ENCODE peak calls at places on chromosomes 5 and 9, in nine cellular contexts. U, G, M, X, W, R, Z, C and P are unnamed samples.

GRCh38 chr5:57435701-57436134 is 46.9 kb downstream of the ACTBL2 start:
- DNase-seq in U (no peak), M (peak; percentile 84), W (peak; percentile 83), C (no peak), R (no peak), X (peak; percentile 24), G (no peak), Z (peak; percentile 79), P (no peak)

GRCh38 chr5:1789838-1790462 is 9.7 kb downstream of the MRPL36 start:
- DNase-seq in C (peak; percentile 84), X (no peak), G (no peak), W (peak; percentile 39), U (peak; percentile 80), M (peak; percentile 66), R (no peak), Z (no peak), P (no peak)

GRCh38 chr5:28374492-28374934 is 1336.1 kb upstream of the CDH9 start:
- DNase-seq in U (no peak), W (peak; percentile 61), C (peak; percentile 3), Z (no peak), R (no peak), M (no peak), X (no peak), G (no peak), P (peak; percentile 22)

GRCh38 chr9:112555844-112556482 is 69.3 kb downstream of the KIAA1958 start:
- DNase-seq in W (no peak), G (no peak), Z (no peak), R (no peak), M (no peak), X (no peak), C (no peak), U (no peak), P (no peak)

GRCh38 chr5:56094579-56095361 is 100.0 kb upstream of the IL6ST start:
- DNase-seq in C (no peak), M (no peak), W (no peak), U (no peak), Z (no peak), X (no peak), R (no peak), G (no peak), P (no peak)

GRCh38 chr9:9112001-9112725 is 1312.6 kb upstream of the DMAC1 start:
- DNase-seq in R (no peak), Z (no peak), C (no peak), W (no peak), U (no peak), G (no peak), M (no peak), X (no peak), P (no peak)

GRCh38 chr5:104513194-104513602 is 950.6 kb upstream of the NUDT12 start:
- DNase-seq in W (peak; percentile 52), X (no peak), C (peak; percentile 7), R (no peak), U (no peak), Z (peak; percentile 39), G (no peak), M (peak; percentile 31), P (no peak)

GRCh38 chr9:37528652-37529072 is 42.9 kb downstream of the POLR1E start:
- DNase-seq in X (no peak), M (peak; percentile 27), Z (no peak), C (no peak), R (no peak), W (no peak), U (peak; percentile 59), G (no peak), P (no peak)

GRCh38 chr5:10056228-10056760 is 193.4 kb downstream of the ATPSCKMT start:
- DNase-seq in U (no peak), Z (no peak), M (no peak), R (no peak), W (no peak), X (no peak), G (no peak), C (no peak), P (no peak)

GRCh38 chr5:172007795-172008465 is 1.5 kb upstream of the FBXW11 start:
- DNase-seq in Z (no peak), R (no peak), U (peak; percentile 78), C (no peak), G (no peak), X (no peak), W (peak; percentile 55), M (peak; percentile 23), P (no peak)

GRCh38 chr5:140251527-140251973 is 51.4 kb downstream of the PFDN1 start:
- DNase-seq in G (peak; percentile 49), R (no peak), U (peak; percentile 95), X (no peak), C (peak; percentile 91), Z (peak; percentile 84), M (peak; percentile 44), W (peak; percentile 66), P (peak; percentile 85)

GRCh38 chr5:168667301-168667859 is 88.2 kb upstream of the PANK3 start:
- DNase-seq in Z (no peak), R (no peak), C (no peak), X (no peak), M (no peak), G (no peak), U (no peak), W (no peak), P (no peak)

GRCh38 chr9:69249337-69249736 is 75.3 kb downstream of the TJP2 start:
- DNase-seq in G (peak; percentile 12), W (peak; percentile 13), C (peak; percentile 2), Z (no peak), U (peak; percentile 54), R (no peak), M (peak; percentile 2), X (no peak), P (no peak)

GRCh38 chr5:112228672-112229071 is 190.4 kb downstream of the EPB41L4A start:
- DNase-seq in G (peak; percentile 41), X (peak; percentile 3), C (no peak), U (peak; percentile 55), R (no peak), W (peak; percentile 95), M (peak; percentile 25), Z (no peak), P (no peak)

GRCh38 chr9:109192732-109193361 is 25.8 kb upstream of the FRRS1L start:
- DNase-seq in R (peak; percentile 36), Z (no peak), G (no peak), M (peak; percentile 7), U (no peak), C (no peak), X (no peak), W (no peak), P (peak; percentile 52)
- TF ChIP-seq CTCF in R (peak; percentile 17), Z (peak; percentile 27), G (no peak), M (no peak), U (peak; percentile 70), C (peak; percentile 43), X (peak; percentile 13), W (peak; percentile 32), P (peak; percentile 63)

DNA sequence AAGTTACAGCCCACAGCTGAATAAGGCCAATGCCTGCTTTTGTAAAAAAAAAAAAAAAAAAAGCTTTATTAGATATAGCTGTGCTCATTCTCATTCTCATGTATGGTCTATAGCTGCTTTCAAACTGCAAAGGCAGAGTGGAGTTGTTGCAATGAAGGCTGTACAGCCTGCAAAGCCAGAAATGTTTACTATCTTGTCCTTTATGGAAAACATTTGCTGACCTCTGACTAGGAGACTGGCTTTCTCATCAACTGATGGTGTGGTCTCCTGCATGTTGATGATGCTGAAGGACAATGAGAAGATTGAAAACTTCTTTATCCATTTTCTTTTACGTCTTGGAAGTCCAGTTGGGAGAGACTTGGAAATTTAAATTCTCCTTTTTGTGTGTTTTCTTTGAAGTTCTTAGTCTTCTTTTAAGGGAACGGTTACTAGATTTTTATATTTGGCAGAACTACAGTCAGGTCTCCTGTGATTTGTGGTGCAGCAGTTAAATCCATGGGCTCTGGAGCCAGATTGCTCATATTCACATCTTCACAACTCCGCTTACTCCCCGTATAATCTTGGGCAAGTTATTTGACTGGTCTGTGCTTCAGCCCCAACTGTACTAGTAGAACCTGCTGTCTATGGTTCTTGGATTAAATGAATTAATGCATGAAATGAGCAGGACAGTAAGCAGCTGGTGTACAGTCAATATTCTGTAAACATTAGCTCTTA is 39.8 kb upstream of the BASP1 start:
- DNase-seq in C (no peak), X (no peak), Z (no peak), M (no peak), W (no peak), R (no peak), G (no peak), U (no peak), P (no peak)
- TF ChIP-seq CTCF in C (no peak), X (no peak), Z (no peak), M (no peak), W (no peak), R (no peak), G (no peak), U (no peak), P (no peak)

GRCh38 chr9:97500263-97500662 is 1.2 kb upstream of the TMOD1 start:
- DNase-seq in X (no peak), M (no peak), C (no peak), R (no peak), W (no peak), U (peak; percentile 69), Z (no peak), G (no peak), P (no peak)

GRCh38 chr9:97500765-97501176 is 695 bp upstream of the TMOD1 start:
- DNase-seq in M (no peak), G (no peak), U (peak; percentile 58), C (no peak), X (no peak), W (no peak), Z (no peak), R (no peak), P (no peak)

GRCh38 chr9:97502222-97502983 is 937 bp downstream of the TMOD1 start:
- DNase-seq in M (no peak), G (peak; percentile 51), Z (no peak), C (no peak), R (peak; percentile 61), W (no peak), X (no peak), U (peak; percentile 87), P (no peak)

GRCh38 chr9:97501972-97502221 is 431 bp downstream of the TMOD1 start:
- DNase-seq in U (no peak), R (no peak), X (no peak), G (no peak), Z (no peak), C (no peak), M (no peak), W (no peak), P (no peak)

GRCh38 chr9:97501177-97501971 is at the start of gene TMOD1:
- DNase-seq in U (peak; percentile 98), C (peak; percentile 66), X (no peak), W (peak; percentile 93), G (peak; percentile 81), R (peak; percentile 97), Z (no peak), M (peak; percentile 20), P (peak; percentile 71)
- TF ChIP-seq CTCF in U (no peak), C (peak; percentile 22), X (no peak), W (peak; percentile 70), G (peak; percentile 27), R (peak; percentile 41), Z (no peak), M (peak; percentile 17), P (peak; percentile 12)

DNA sequence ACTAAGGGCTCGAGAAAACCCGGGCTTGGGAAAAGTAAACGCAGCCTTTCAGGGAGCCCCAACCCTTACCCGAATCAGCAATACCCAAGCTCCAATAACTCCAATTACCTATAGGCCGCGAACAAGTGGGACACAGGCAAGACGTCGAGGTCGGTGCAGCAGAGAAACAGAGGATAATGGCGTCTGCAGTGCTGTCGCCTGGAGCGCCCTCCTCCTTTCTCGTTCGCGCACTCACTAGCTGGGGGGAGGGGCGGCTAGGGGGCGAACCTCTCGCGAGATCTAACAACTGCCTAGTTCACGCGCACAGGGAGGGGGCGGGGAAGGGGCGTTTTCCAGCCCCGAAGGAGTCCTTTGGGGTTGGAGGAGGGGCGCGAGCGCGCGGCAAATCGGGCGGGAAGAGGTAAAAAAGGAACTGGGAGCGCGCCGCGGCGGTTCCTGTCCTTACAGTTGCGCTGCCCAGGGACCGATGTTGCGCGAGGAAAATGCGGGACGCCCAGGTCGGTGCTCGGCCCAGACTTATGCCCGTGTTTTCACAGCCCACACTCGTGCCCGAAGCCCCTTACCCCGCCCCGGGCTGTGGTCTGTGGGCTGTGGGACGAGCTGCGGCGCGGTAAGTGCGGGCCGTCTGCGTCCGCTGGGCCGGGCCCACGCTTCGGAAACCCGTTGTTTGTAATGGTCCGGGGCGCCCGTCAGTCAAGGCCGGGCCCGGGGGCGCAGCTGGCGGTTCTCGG is at the start of gene RMI1:
- DNase-seq in X (peak; percentile 97), W (peak; percentile 99), R (peak; percentile 95), G (peak; percentile 100), C (peak; percentile 99), U (peak; percentile 92), Z (peak; percentile 76), M (peak; percentile 99), P (peak; percentile 97)
- TF ChIP-seq CTCF in X (no peak), W (peak; percentile 18), R (peak; percentile 10), G (no peak), C (peak; percentile 34), U (no peak), Z (peak; percentile 25), M (no peak), P (no peak)